ENCODE peak calls at places on chromosomes 3 and 15, in ten cellular contexts. K is IMR-90; Y is small intestine; N is lower lobe of right lung; I is aorta; F is PC-9; B is OCI-LY7; S is GM23248; X is stomach; H is effector memory CD4-positive, alpha-beta T cell. T is an unnamed sample. For H3K36me3, the result is how much of the 10 kb centered on the place peaks cover.

GRCh38 chr3:121654493-121655385 is 6.0 kb downstream of the HCLS1 start:
- DNase-seq in K (no peak), Y (peak), F (no peak), N (no peak), X (no peak), I (no peak), B (no peak), S (no peak), H (no peak), T (no peak)

GRCh38 chr3:111333642-111334041 is 208.4 kb upstream of the CD96 start:
- DNase-seq in I (no peak), B (no peak), F (no peak), Y (no peak), H (no peak), N (no peak), X (no peak), K (peak), S (peak), T (no peak)

GRCh38 chr15:85282504-85283115 is 97.8 kb upstream of the AKAP13 start:
- DNase-seq in K (peak), N (no peak), H (no peak), B (no peak), I (no peak), Y (no peak), F (no peak), S (peak), X (no peak), T (no peak)

GRCh38 chr3:88263417-88264116 is 113.8 kb downstream of the C3orf38 start:
- DNase-seq in K (no peak), X (no peak), F (no peak), N (no peak), S (no peak), I (no peak), H (no peak), Y (peak), B (no peak), T (no peak)

GRCh38 chr15:38685686-38686339 is 121.2 kb upstream of the RASGRP1 start:
- DNase-seq in H (no peak), K (no peak), F (no peak), B (no peak), X (no peak), I (no peak), Y (no peak), N (no peak), S (no peak), T (peak)

GRCh38 chr3:143644370-143645089 is 203.7 kb downstream of the SLC9A9 start:
- DNase-seq in S (peak), H (no peak), F (no peak), Y (peak), X (peak), B (peak), N (peak), K (peak), I (no peak), T (no peak)

GRCh38 chr15:70234256-70234965 is 136.7 kb upstream of the TLE3 start:
- DNase-seq in N (no peak), X (no peak), H (no peak), K (peak), Y (no peak), S (peak), F (no peak), B (no peak), I (no peak), T (no peak)

GRCh38 chr3:138099417-138099816 is 16.0 kb downstream of the DZIP1L start:
- DNase-seq in K (no peak), N (no peak), B (no peak), F (no peak), X (no peak), H (no peak), S (no peak), I (no peak), Y (no peak), T (no peak)

GRCh38 chr3:3707858-3708768 is 91.1 kb upstream of the LRRN1 start:
- DNase-seq in Y (no peak), X (no peak), N (no peak), B (no peak), I (no peak), F (peak), S (no peak), K (no peak), H (no peak), T (no peak)

GRCh38 chr15:61668444-61668843 is 391.8 kb downstream of the VPS13C start:
- DNase-seq in K (no peak), B (no peak), F (no peak), I (no peak), H (no peak), Y (no peak), X (no peak), S (no peak), N (no peak), T (no peak)

GRCh38 chr3:194369522-194370279 is at the start of gene LRRC15:
- DNase-seq in S (peak), F (peak), I (no peak), X (peak), Y (no peak), N (no peak), K (peak), H (no peak), B (no peak), T (no peak)

GRCh38 chr3:41002104-41002503 is 197.2 kb upstream of the CTNNB1 start:
- DNase-seq in H (no peak), B (peak), X (no peak), F (no peak), S (no peak), N (no peak), Y (no peak), I (no peak), K (no peak), T (peak)

GRCh38 chr15:77504310-77504709 is 83.6 kb downstream of the HMG20A start:
- DNase-seq in I (no peak), Y (peak), N (peak), B (peak), X (peak), S (no peak), K (no peak), H (no peak), F (no peak), T (no peak)

GRCh38 chr15:63408514-63408913 is 26.9 kb upstream of the CA12 start:
- DNase-seq in Y (no peak), X (no peak), B (no peak), F (no peak), N (no peak), I (no peak), H (no peak), S (peak), K (no peak), T (no peak)

GRCh38 chr3:188510366-188510765 is 356.4 kb downstream of the LPP start:
- DNase-seq in B (no peak), H (no peak), F (peak), X (no peak), N (no peak), I (no peak), Y (no peak), K (peak), S (peak), T (no peak)
- H3K27ac ChIP-seq in B (no peak), H (no peak), F (no peak), X (peak), N (no peak), I (no peak), Y (no peak), K (no peak), S (peak), T (no peak)

GRCh38 chr3:46537789-46538188 is 28.3 kb downstream of the LRRC2 start:
- DNase-seq in I (no peak), Y (no peak), X (no peak), N (no peak), H (no peak), S (no peak), B (peak), K (no peak), F (no peak), T (no peak)

GRCh38 chr3:46536758-46537157 is 29.3 kb downstream of the LRRC2 start:
- DNase-seq in Y (no peak), H (no peak), N (no peak), I (no peak), S (no peak), F (no peak), K (no peak), X (no peak), B (no peak), T (no peak)

GRCh38 chr3:46538803-46539442 is 27.2 kb downstream of the LRRC2 start:
- DNase-seq in I (peak), X (peak), B (peak), S (peak), F (no peak), H (peak), N (peak), Y (peak), K (peak), T (peak)

GRCh38 chr3:46535746-46536145 is 30.4 kb downstream of the LRRC2 start:
- DNase-seq in K (no peak), H (no peak), S (no peak), F (no peak), I (no peak), X (no peak), Y (no peak), B (no peak), N (no peak), T (no peak)

GRCh38 chr3:46537316-46537715 is 28.8 kb downstream of the LRRC2 start:
- DNase-seq in S (peak), H (no peak), X (no peak), B (no peak), F (no peak), Y (no peak), K (peak), N (no peak), I (no peak), T (no peak)
- H3K4me3 ChIP-seq in S (no peak), H (no peak), X (no peak), B (peak), F (no peak), Y (no peak), K (no peak), N (no peak), I (no peak), T (no peak)

GRCh38 chr3:47432673-47433072 is 43.1 kb downstream of the SCAP start:
- DNase-seq in H (no peak), I (no peak), B (no peak), S (no peak), X (no peak), N (no peak), K (no peak), F (no peak), Y (no peak), T (no peak)
- H3K36me3 ChIP-seq in H (under half), I (under half), B (half or more), S (under half), X (half or more), N (half or more), K (under half), F (under half), Y (under half), T (half or more)

GRCh38 chr3:14862661-14863230 is 44.0 kb downstream of the FGD5 start:
- DNase-seq in X (no peak), B (no peak), H (no peak), F (no peak), K (no peak), I (no peak), N (no peak), Y (no peak), S (no peak), T (no peak)

GRCh38 chr3:14863324-14864100 is 44.8 kb downstream of the FGD5 start:
- DNase-seq in Y (no peak), B (no peak), I (no peak), N (no peak), F (no peak), K (no peak), X (no peak), H (no peak), S (peak), T (no peak)

GRCh38 chr3:14862303-14862660 is 43.5 kb downstream of the FGD5 start:
- DNase-seq in H (no peak), X (no peak), N (no peak), I (no peak), Y (no peak), K (no peak), S (no peak), F (no peak), B (no peak), T (no peak)

GRCh38 chr3:14861451-14862302 is 42.9 kb downstream of the FGD5 start:
- DNase-seq in S (no peak), F (no peak), Y (no peak), B (no peak), K (no peak), N (no peak), H (no peak), X (no peak), I (no peak), T (no peak)

GRCh38 chr3:14861031-14861430 is 42.3 kb downstream of the FGD5 start:
- DNase-seq in I (no peak), N (no peak), Y (no peak), H (no peak), X (no peak), S (no peak), K (no peak), B (no peak), F (no peak), T (no peak)
- H3K27ac ChIP-seq in I (no peak), N (peak), Y (peak), H (no peak), X (peak), S (no peak), K (no peak), B (no peak), F (no peak), T (no peak)

GRCh38 chr15:57356636-57357035 is 19.7 kb upstream of the CGNL1 start:
- DNase-seq in H (no peak), I (no peak), B (no peak), K (peak), S (peak), N (no peak), X (no peak), F (no peak), Y (no peak), T (no peak)
- H3K4me3 ChIP-seq in H (no peak), I (no peak), B (no peak), K (no peak), S (no peak), N (no peak), X (no peak), F (no peak), Y (no peak), T (no peak)

DNA sequence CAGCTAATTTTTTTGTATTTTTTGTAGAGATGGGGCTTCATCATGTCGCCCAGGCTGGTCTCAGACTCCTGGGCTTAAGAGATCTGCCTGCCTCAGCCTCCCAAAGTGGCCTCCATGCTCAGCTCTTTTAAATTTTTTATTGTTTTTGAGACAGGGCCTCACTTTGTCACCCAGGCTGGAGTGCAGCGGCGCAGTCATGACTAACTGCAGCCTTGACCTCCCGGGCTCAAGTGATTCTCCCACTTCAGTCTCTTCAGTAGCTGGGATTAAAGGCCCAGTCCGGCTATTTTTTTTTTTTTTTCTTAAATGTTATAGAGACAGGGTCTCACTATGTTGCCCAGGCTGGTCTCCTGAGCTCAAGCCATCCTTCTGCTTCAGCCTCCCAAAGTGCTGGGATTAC is 15.1 kb upstream of the BAHD1 start:
- DNase-seq in N (no peak), K (no peak), H (no peak), B (no peak), S (no peak), F (no peak), X (no peak), I (no peak), Y (no peak), T (no peak)
- H3K36me3 ChIP-seq in N (under half), K (under half), H (under half), B (under half), S (under half), F (under half), X (under half), I (under half), Y (under half), T (under half)

GRCh38 chr15:56076651-56077050 is 83.2 kb upstream of the NEDD4 start:
- DNase-seq in H (no peak), X (no peak), I (no peak), F (no peak), K (no peak), B (no peak), Y (no peak), S (no peak), N (no peak), T (no peak)

GRCh38 chr15:56077071-56077470 is 83.7 kb upstream of the NEDD4 start:
- DNase-seq in F (no peak), S (no peak), I (no peak), X (no peak), H (no peak), K (no peak), Y (no peak), N (no peak), B (no peak), T (no peak)

GRCh38 chr15:56086566-56086965 is 93.2 kb upstream of the NEDD4 start:
- DNase-seq in N (no peak), Y (no peak), B (no peak), H (no peak), F (no peak), S (no peak), K (no peak), X (no peak), I (no peak), T (no peak)

DNA sequence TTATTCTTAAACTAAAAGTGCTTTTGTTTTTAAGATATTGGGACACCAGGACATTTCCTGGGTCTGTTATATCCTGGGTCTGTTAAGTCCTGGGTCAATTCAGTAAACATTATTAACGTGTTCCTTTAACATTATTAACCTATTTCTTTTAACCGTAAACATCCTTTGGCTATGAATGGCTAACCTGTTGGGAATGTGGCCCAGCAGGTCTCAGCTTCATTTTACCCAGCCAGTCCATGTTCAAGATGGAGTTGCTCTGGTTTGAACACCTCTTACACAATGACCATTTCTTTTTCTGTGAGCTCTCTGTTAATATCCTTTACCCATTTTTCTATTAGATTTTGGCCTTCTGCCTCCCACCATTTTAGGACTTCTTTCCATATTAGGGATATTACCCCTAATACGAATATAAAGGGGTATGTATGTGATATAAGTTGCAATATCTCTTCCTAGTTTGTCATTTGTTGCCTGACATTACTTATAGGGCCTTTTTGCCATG is 88.9 kb upstream of the NEDD4 start:
- DNase-seq in S (no peak), X (no peak), H (no peak), I (no peak), B (no peak), K (no peak), Y (no peak), F (peak), N (no peak), T (no peak)
- H3K27ac ChIP-seq in S (no peak), X (no peak), H (no peak), I (no peak), B (no peak), K (no peak), Y (no peak), F (peak), N (no peak), T (no peak)

GRCh38 chr15:89775815-89776214 is 317 bp upstream of the MESP2 start:
- DNase-seq in S (no peak), F (no peak), X (no peak), B (no peak), Y (no peak), K (no peak), N (no peak), I (no peak), H (no peak), T (no peak)
- H3K4me3 ChIP-seq in S (peak), F (no peak), X (peak), B (no peak), Y (no peak), K (no peak), N (peak), I (no peak), H (no peak), T (no peak)

T was measured in naive thymus-derived CD4-positive, alpha-beta T cell.